ENCODE peak calls at places on chromosome 2, in seven cellular contexts. One of them, this sample, is unnamed.

GRCh38 chr2:153165021-153165420 is 313.5 kb downstream of the RPRM start:
- DNase-seq in GM04504: no peak
- DNase-seq in neural progenitor cell: no peak
- DNase-seq in fibroblast of mammary gland: no peak
- DNase-seq in NCI-H345: no peak
- DNase-seq in ovary: no peak
- DNase-seq in heart right ventricle: no peak
- DNase-seq in this sample: no peak

GRCh38 chr2:119158563-119159347 is at the start of gene C1QL2:
- DNase-seq in GM04504: no peak
- DNase-seq in neural progenitor cell: peak
- DNase-seq in fibroblast of mammary gland: no peak
- DNase-seq in NCI-H345: peak
- DNase-seq in ovary: no peak
- DNase-seq in heart right ventricle: no peak
- DNase-seq in this sample: no peak

GRCh38 chr2:235618039-235618438 is 124.2 kb downstream of the AGAP1 start:
- DNase-seq in GM04504: no peak
- DNase-seq in neural progenitor cell: no peak
- DNase-seq in fibroblast of mammary gland: peak
- DNase-seq in NCI-H345: no peak
- DNase-seq in ovary: no peak
- DNase-seq in heart right ventricle: no peak
- DNase-seq in this sample: no peak

GRCh38 chr2:170122883-170123547 is 54.9 kb upstream of the MYO3B start:
- DNase-seq in GM04504: no peak
- DNase-seq in neural progenitor cell: no peak
- DNase-seq in fibroblast of mammary gland: peak
- DNase-seq in NCI-H345: peak
- DNase-seq in ovary: no peak
- DNase-seq in heart right ventricle: no peak
- DNase-seq in this sample: no peak

GRCh38 chr2:43225093-43225787 is 1.2 kb downstream of the ZFP36L2 start:
- DNase-seq in GM04504: no peak
- DNase-seq in neural progenitor cell: peak
- DNase-seq in fibroblast of mammary gland: peak
- DNase-seq in NCI-H345: no peak
- DNase-seq in ovary: peak
- DNase-seq in heart right ventricle: peak
- DNase-seq in this sample: no peak

GRCh38 chr2:113275556-113276215 is 3.0 kb downstream of the PAX8 start:
- DNase-seq in GM04504: no peak
- DNase-seq in neural progenitor cell: peak
- DNase-seq in fibroblast of mammary gland: no peak
- DNase-seq in NCI-H345: no peak
- DNase-seq in ovary: no peak
- DNase-seq in heart right ventricle: no peak
- DNase-seq in this sample: no peak

GRCh38 chr2:175001546-175001945 is 3.6 kb downstream of the CHN1 start:
- DNase-seq in GM04504: no peak
- DNase-seq in neural progenitor cell: no peak
- DNase-seq in fibroblast of mammary gland: no peak
- DNase-seq in NCI-H345: no peak
- DNase-seq in ovary: no peak
- DNase-seq in heart right ventricle: no peak
- DNase-seq in this sample: no peak

GRCh38 chr2:99811544-99811943 is 321.7 kb upstream of the REV1 start:
- DNase-seq in GM04504: no peak
- DNase-seq in neural progenitor cell: no peak
- DNase-seq in fibroblast of mammary gland: peak
- DNase-seq in NCI-H345: no peak
- DNase-seq in ovary: no peak
- DNase-seq in heart right ventricle: no peak
- DNase-seq in this sample: no peak

GRCh38 chr2:227082286-227082685 is 81.7 kb downstream of the COL4A4 start:
- DNase-seq in GM04504: no peak
- DNase-seq in neural progenitor cell: no peak
- DNase-seq in fibroblast of mammary gland: no peak
- DNase-seq in NCI-H345: no peak
- DNase-seq in ovary: no peak
- DNase-seq in heart right ventricle: no peak
- DNase-seq in this sample: no peak

GRCh38 chr2:219254590-219255219 is 987 bp upstream of the TUBA4A start:
- DNase-seq in GM04504: no peak
- DNase-seq in neural progenitor cell: no peak
- DNase-seq in fibroblast of mammary gland: no peak
- DNase-seq in NCI-H345: no peak
- DNase-seq in ovary: no peak
- DNase-seq in heart right ventricle: no peak
- DNase-seq in this sample: no peak

GRCh38 chr2:96909651-96910050 is 39.8 kb upstream of the SEMA4C start:
- DNase-seq in GM04504: no peak
- DNase-seq in neural progenitor cell: no peak
- DNase-seq in fibroblast of mammary gland: no peak
- DNase-seq in NCI-H345: no peak
- DNase-seq in ovary: no peak
- DNase-seq in heart right ventricle: peak
- DNase-seq in this sample: peak

GRCh38 chr2:49045083-49045482 is 109.2 kb downstream of the FSHR start:
- DNase-seq in GM04504: no peak
- DNase-seq in neural progenitor cell: no peak
- DNase-seq in fibroblast of mammary gland: no peak
- DNase-seq in NCI-H345: no peak
- DNase-seq in ovary: no peak
- DNase-seq in heart right ventricle: no peak
- DNase-seq in this sample: no peak

GRCh38 chr2:159574246-159574645 is 42.1 kb downstream of the BAZ2B start:
- DNase-seq in GM04504: peak
- DNase-seq in neural progenitor cell: no peak
- DNase-seq in fibroblast of mammary gland: peak
- DNase-seq in NCI-H345: no peak
- DNase-seq in ovary: no peak
- DNase-seq in heart right ventricle: no peak
- DNase-seq in this sample: no peak

GRCh38 chr2:202938960-202939359 is 26.9 kb downstream of the CARF start:
- DNase-seq in GM04504: no peak
- DNase-seq in neural progenitor cell: no peak
- DNase-seq in fibroblast of mammary gland: no peak
- DNase-seq in NCI-H345: no peak
- DNase-seq in ovary: no peak
- DNase-seq in heart right ventricle: no peak
- DNase-seq in this sample: no peak

GRCh38 chr2:159064446-159065301 is 96.2 kb downstream of the TANC1 start:
- DNase-seq in GM04504: no peak
- DNase-seq in neural progenitor cell: peak
- DNase-seq in fibroblast of mammary gland: peak
- DNase-seq in NCI-H345: no peak
- DNase-seq in ovary: no peak
- DNase-seq in heart right ventricle: no peak
- DNase-seq in this sample: no peak

GRCh38 chr2:178478442-178479274 is at the start of gene FKBP7:
- DNase-seq in GM04504: peak
- DNase-seq in neural progenitor cell: peak
- DNase-seq in fibroblast of mammary gland: peak
- DNase-seq in NCI-H345: peak
- DNase-seq in ovary: peak
- DNase-seq in heart right ventricle: peak
- DNase-seq in this sample: peak

GRCh38 chr2:156175946-156176345 is 156.6 kb downstream of the NR4A2 start:
- DNase-seq in GM04504: no peak
- DNase-seq in neural progenitor cell: no peak
- DNase-seq in fibroblast of mammary gland: no peak
- DNase-seq in NCI-H345: no peak
- DNase-seq in ovary: no peak
- DNase-seq in heart right ventricle: no peak
- DNase-seq in this sample: no peak

GRCh38 chr2:237309011-237309410 is 105.0 kb downstream of the COL6A3 start:
- DNase-seq in GM04504: no peak
- DNase-seq in neural progenitor cell: no peak
- DNase-seq in fibroblast of mammary gland: no peak
- DNase-seq in NCI-H345: no peak
- DNase-seq in ovary: no peak
- DNase-seq in heart right ventricle: no peak
- DNase-seq in this sample: no peak

GRCh38 chr2:129277188-129277587 is 702.3 kb upstream of the RAB6C start:
- DNase-seq in GM04504: no peak
- DNase-seq in neural progenitor cell: no peak
- DNase-seq in fibroblast of mammary gland: no peak
- DNase-seq in NCI-H345: no peak
- DNase-seq in ovary: no peak
- DNase-seq in heart right ventricle: no peak
- DNase-seq in this sample: no peak

GRCh38 chr2:188813846-188814245 is 160.3 kb upstream of the COL3A1 start:
- DNase-seq in GM04504: no peak
- DNase-seq in neural progenitor cell: peak
- DNase-seq in fibroblast of mammary gland: peak
- DNase-seq in NCI-H345: no peak
- DNase-seq in ovary: no peak
- DNase-seq in heart right ventricle: no peak
- DNase-seq in this sample: no peak

GRCh38 chr2:54084600-54084999 is 30.8 kb upstream of the ACYP2 start:
- DNase-seq in GM04504: no peak
- DNase-seq in neural progenitor cell: no peak
- DNase-seq in fibroblast of mammary gland: peak
- DNase-seq in NCI-H345: no peak
- DNase-seq in ovary: no peak
- DNase-seq in heart right ventricle: no peak
- DNase-seq in this sample: no peak

GRCh38 chr2:205409403-205409802 is 272.9 kb upstream of the NRP2 start:
- DNase-seq in GM04504: no peak
- DNase-seq in neural progenitor cell: no peak
- DNase-seq in fibroblast of mammary gland: no peak
- DNase-seq in NCI-H345: no peak
- DNase-seq in ovary: no peak
- DNase-seq in heart right ventricle: no peak
- DNase-seq in this sample: no peak

GRCh38 chr2:96872591-96873349 is 2.9 kb upstream of the SEMA4C start:
- DNase-seq in GM04504: no peak
- DNase-seq in neural progenitor cell: peak
- DNase-seq in fibroblast of mammary gland: peak
- DNase-seq in NCI-H345: no peak
- DNase-seq in ovary: no peak
- DNase-seq in heart right ventricle: no peak
- DNase-seq in this sample: no peak

GRCh38 chr2:234951386-234952269 is at the start of gene SH3BP4:
- DNase-seq in GM04504: no peak
- DNase-seq in neural progenitor cell: peak
- DNase-seq in fibroblast of mammary gland: peak
- DNase-seq in NCI-H345: peak
- DNase-seq in ovary: peak
- DNase-seq in heart right ventricle: peak
- DNase-seq in this sample: peak

GRCh38 chr2:232629201-232629475 is 4.3 kb upstream of the EFHD1 start:
- DNase-seq in GM04504: no peak
- DNase-seq in neural progenitor cell: no peak
- DNase-seq in fibroblast of mammary gland: no peak
- DNase-seq in NCI-H345: no peak
- DNase-seq in ovary: no peak
- DNase-seq in heart right ventricle: no peak
- DNase-seq in this sample: no peak

GRCh38 chr2:170747921-170748320 is 22.3 kb upstream of the ERICH2 start:
- DNase-seq in GM04504: no peak
- DNase-seq in neural progenitor cell: no peak
- DNase-seq in fibroblast of mammary gland: peak
- DNase-seq in NCI-H345: no peak
- DNase-seq in ovary: no peak
- DNase-seq in heart right ventricle: no peak
- DNase-seq in this sample: no peak

GRCh38 chr2:196284033-196284844 is 112.9 kb upstream of the STK17B start:
- DNase-seq in GM04504: no peak
- DNase-seq in neural progenitor cell: no peak
- DNase-seq in fibroblast of mammary gland: no peak
- DNase-seq in NCI-H345: no peak
- DNase-seq in ovary: no peak
- DNase-seq in heart right ventricle: no peak
- DNase-seq in this sample: no peak

GRCh38 chr2:96095116-96095636 is 21.2 kb downstream of the ADRA2B start:
- DNase-seq in GM04504: no peak
- DNase-seq in neural progenitor cell: no peak
- DNase-seq in fibroblast of mammary gland: no peak
- DNase-seq in NCI-H345: peak
- DNase-seq in ovary: no peak
- DNase-seq in heart right ventricle: no peak
- DNase-seq in this sample: no peak

GRCh38 chr2:20501974-20502373 is 55.1 kb downstream of the RHOB start:
- DNase-seq in GM04504: peak
- DNase-seq in neural progenitor cell: no peak
- DNase-seq in fibroblast of mammary gland: peak
- DNase-seq in NCI-H345: no peak
- DNase-seq in ovary: no peak
- DNase-seq in heart right ventricle: no peak
- DNase-seq in this sample: no peak

GRCh38 chr2:63078852-63079606 is 28.4 kb downstream of the OTX1 start:
- DNase-seq in GM04504: no peak
- DNase-seq in neural progenitor cell: peak
- DNase-seq in fibroblast of mammary gland: peak
- DNase-seq in NCI-H345: peak
- DNase-seq in ovary: no peak
- DNase-seq in heart right ventricle: no peak
- DNase-seq in this sample: no peak

GRCh38 chr2:141957827-141958440 is 172.9 kb downstream of the LRP1B start:
- DNase-seq in GM04504: no peak
- DNase-seq in neural progenitor cell: no peak
- DNase-seq in fibroblast of mammary gland: no peak
- DNase-seq in NCI-H345: no peak
- DNase-seq in ovary: no peak
- DNase-seq in heart right ventricle: no peak
- DNase-seq in this sample: peak

GRCh38 chr2:4780679-4781078 is 911.5 kb upstream of the SOX11 start:
- DNase-seq in GM04504: no peak
- DNase-seq in neural progenitor cell: no peak
- DNase-seq in fibroblast of mammary gland: no peak
- DNase-seq in NCI-H345: no peak
- DNase-seq in ovary: no peak
- DNase-seq in heart right ventricle: no peak
- DNase-seq in this sample: no peak

This sample was measured in cerebellum.